ENCODE peak calls at places on chromosomes 5 and 9, in four cellular contexts. Z is H1, B is heart left ventricle, H is colonic mucosa. F is an unnamed sample.

GRCh38 chr5:180133060-180133459 is 61.5 kb upstream of the RNF130 start:
- DNase-seq in Z (peak), B (no peak), H (no peak), F (no peak)

GRCh38 chr9:136694163-136694864 is 7.1 kb upstream of the AGPAT2 start:
- DNase-seq in Z (peak), B (peak), H (peak), F (no peak)

GRCh38 chr5:113123563-113123962 is 147.0 kb downstream of the DCP2 start:
- DNase-seq in Z (no peak), B (no peak), H (no peak), F (no peak)

GRCh38 chr5:41433552-41434181 is 76.7 kb downstream of the PLCXD3 start:
- DNase-seq in Z (peak), B (no peak), H (no peak), F (no peak)

GRCh38 chr9:88781500-88782391 is 209.5 kb upstream of the S1PR3 start:
- DNase-seq in Z (no peak), B (peak), H (no peak), F (peak)

GRCh38 chr9:131578778-131579504 is 33.6 kb downstream of the PRRT1B start:
- DNase-seq in Z (no peak), B (no peak), H (no peak), F (no peak)

GRCh38 chr9:9764821-9765220 is 848.0 kb downstream of the PTPRD start:
- DNase-seq in Z (no peak), B (no peak), H (no peak), F (no peak)

GRCh38 chr9:73153793-73154227 is 2.1 kb downstream of the ANXA1 start:
- DNase-seq in Z (no peak), B (no peak), H (no peak), F (no peak)

GRCh38 chr5:34621280-34622045 is 34.7 kb upstream of the RAI14 start:
- DNase-seq in Z (no peak), B (no peak), H (no peak), F (no peak)

GRCh38 chr9:134058716-134059115 is 9.1 kb downstream of the BRD3 start:
- DNase-seq in Z (peak), B (no peak), H (peak), F (no peak)

GRCh38 chr9:123717581-123717980 is 212.3 kb downstream of the DENND1A start:
- DNase-seq in Z (no peak), B (no peak), H (no peak), F (no peak)

GRCh38 chr5:111962906-111963305 is 205.9 kb upstream of the NREP start:
- DNase-seq in Z (no peak), B (no peak), H (no peak), F (no peak)

DNA sequence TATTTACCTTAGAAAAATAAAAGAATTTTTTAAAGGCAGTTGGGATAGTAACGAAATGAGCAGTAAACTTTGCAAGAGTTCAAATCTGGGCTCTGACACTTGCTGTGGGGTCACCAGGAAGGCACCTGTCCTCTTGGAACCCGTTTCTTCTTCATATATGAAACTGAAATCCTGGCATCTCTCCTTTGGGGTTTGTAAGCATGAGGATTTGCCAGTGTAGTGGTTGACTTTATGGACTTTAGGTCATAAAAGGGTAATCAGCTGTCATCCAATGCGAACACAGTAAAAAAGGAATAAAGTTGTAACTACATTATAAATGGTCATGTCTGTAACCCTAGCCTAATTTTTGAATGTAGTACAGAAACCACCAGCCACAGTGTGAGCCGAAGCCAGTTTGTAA is 1.3 kb downstream of the RAB14 start:
- DNase-seq in Z (no peak), B (no peak), H (no peak), F (no peak)
- H3K4me3 ChIP-seq in Z (peak), B (peak), H (peak), F (peak)

DNA sequence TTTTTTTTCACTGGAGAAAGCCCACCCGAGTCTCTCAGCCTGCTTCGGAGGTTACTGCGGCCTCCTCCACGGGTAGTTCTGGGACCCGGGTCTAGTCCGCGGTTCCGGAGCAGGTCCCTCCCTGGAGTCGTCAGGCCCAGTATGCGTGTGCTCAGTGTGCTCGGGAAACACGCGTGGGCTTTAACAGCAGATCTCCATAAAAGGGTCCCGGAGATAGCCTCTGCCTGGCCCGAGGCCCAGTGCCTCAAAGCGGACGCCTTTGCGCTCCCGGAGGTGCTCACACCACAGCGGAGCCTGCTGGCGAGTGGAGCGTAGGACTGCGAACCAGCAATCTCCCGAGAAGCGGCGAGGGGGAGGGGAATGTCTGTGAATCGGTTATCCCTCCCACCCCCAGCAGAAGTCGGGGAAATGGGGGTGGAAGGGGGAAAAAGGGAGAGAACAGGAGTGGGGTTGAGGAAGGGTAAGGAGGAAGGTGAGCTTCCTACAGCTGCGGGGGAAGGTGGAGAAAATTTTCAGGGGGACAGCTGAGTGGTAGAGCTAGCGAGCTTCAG is 28.7 kb downstream of the CDKN2A start:
- DNase-seq in Z (peak), B (peak), H (peak), F (peak)
- H3K4me3 ChIP-seq in Z (peak), B (peak), H (peak), F (peak)

GRCh38 chr9:22154064-22154463 is 145.0 kb upstream of the CDKN2B start:
- DNase-seq in Z (no peak), B (no peak), H (no peak), F (no peak)
- H3K4me3 ChIP-seq in Z (no peak), B (no peak), H (no peak), F (no peak)

DNA sequence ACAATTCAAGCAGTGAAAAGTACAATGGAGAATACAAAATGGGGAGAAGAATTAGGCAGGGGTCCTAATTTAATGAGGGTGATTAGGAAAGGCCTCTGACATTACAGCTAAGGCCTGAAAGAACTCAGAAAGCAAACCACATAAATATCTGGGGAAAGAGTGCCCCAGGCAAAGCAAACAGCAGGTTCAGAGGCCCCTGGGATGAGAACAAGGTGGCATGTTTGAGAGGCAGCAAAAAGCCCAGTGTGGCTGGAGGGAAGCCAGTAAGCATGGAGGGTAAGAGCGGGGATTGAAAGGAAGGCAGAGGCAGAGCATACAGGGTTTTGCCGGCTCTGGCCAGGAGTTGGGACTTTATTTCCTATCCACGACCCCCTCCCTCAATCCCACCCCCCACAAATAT is 33.4 kb upstream of the VDAC1 start:
- DNase-seq in Z (no peak), B (no peak), H (no peak), F (no peak)
- H3K4me3 ChIP-seq in Z (no peak), B (no peak), H (no peak), F (no peak)

GRCh38 chr9:124852829-124853531 is at the start of gene WDR38:
- DNase-seq in Z (peak), B (peak), H (peak), F (no peak)

GRCh38 chr9:124854822-124855221 is 1.6 kb downstream of the WDR38 start:
- DNase-seq in Z (no peak), B (no peak), H (no peak), F (no peak)

GRCh38 chr9:124852121-124852828 is 985 bp upstream of the WDR38 start:
- DNase-seq in Z (no peak), B (peak), H (no peak), F (no peak)

GRCh38 chr9:124854161-124854560 is 901 bp downstream of the WDR38 start:
- DNase-seq in Z (no peak), B (no peak), H (no peak), F (no peak)

GRCh38 chr9:124853605-124854143 is 414 bp downstream of the WDR38 start:
- DNase-seq in Z (no peak), B (no peak), H (no peak), F (no peak)
- H3K4me3 ChIP-seq in Z (peak), B (peak), H (peak), F (no peak)

GRCh38 chr5:95822408-95823240 is at the start of gene GLRX:
- DNase-seq in Z (peak), B (peak), H (peak), F (peak)

GRCh38 chr5:95823241-95823737 is 763 bp upstream of the GLRX start:
- DNase-seq in Z (no peak), B (no peak), H (no peak), F (no peak)

GRCh38 chr5:95824747-95825146 is 2.2 kb upstream of the GLRX start:
- DNase-seq in Z (no peak), B (no peak), H (no peak), F (no peak)

GRCh38 chr5:95822038-95822407 is 503 bp downstream of the GLRX start:
- DNase-seq in Z (no peak), B (peak), H (peak), F (no peak)

DNA sequence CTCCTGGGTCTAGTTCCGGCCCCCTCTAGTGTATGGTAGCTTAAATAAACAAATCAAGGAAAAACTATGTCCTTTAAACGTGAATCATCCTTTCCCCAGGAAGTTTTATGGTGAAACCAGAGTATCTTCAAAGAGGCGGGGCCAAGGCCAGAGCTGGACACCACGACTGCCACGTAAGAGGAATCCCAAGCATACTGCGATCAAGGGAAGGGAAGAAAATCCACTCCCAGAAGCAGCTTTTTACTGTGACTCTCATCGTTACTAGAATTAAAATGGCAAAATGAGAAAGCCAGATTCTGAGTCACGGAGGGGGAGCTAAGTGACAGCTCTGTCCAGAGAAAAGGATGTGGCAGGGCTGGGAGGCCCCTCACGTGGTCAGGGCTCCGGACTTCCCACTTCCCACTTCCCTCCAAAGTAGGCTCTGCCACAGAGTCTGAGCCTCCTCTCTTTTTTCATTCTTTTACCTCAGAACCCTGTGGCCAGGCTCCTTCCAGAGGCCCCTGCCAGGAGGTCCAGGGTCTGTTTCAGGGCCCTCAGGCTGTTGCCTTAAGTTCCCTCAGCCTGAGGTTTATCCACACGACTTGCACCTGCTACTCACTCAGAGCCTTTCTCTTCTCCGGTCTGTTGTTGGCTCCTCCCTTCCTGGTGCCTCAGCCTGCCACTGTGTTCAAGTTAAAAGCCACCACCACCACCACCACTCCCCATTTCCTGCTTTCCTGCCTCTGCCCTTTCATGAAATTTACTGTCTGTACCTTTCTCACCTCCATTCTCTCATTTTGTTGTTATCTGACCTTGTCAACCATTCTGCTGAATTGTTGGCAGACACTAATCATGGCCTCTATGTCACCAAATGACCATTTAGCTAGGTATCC is 1.4 kb upstream of the GLRX start:
- DNase-seq in Z (no peak), B (peak), H (peak), F (peak)
- H3K4me3 ChIP-seq in Z (no peak), B (peak), H (peak), F (peak)

GRCh38 chr9:110389148-110389783 is 51.6 kb upstream of the TXNDC8 start:
- DNase-seq in Z (no peak), B (no peak), H (peak), F (no peak)
- H3K4me3 ChIP-seq in Z (no peak), B (no peak), H (no peak), F (no peak)

GRCh38 chr5:102664946-102665345 is 90.2 kb upstream of the PAM start:
- DNase-seq in Z (no peak), B (no peak), H (no peak), F (no peak)

GRCh38 chr5:102668220-102668930 is 86.7 kb upstream of the PAM start:
- DNase-seq in Z (no peak), B (no peak), H (no peak), F (no peak)

GRCh38 chr5:102666164-102666951 is 88.7 kb upstream of the PAM start:
- DNase-seq in Z (no peak), B (no peak), H (no peak), F (no peak)

GRCh38 chr5:102663771-102664530 is 91.2 kb upstream of the PAM start:
- DNase-seq in Z (no peak), B (no peak), H (no peak), F (no peak)
- H3K4me3 ChIP-seq in Z (no peak), B (peak), H (no peak), F (no peak)

F was measured in AG04450.